ENCODE peak calls at places on chromosomes 1 and 21, in eight cellular contexts. One of them, this sample, is unnamed.

GRCh38 chr1:101317590-101317989 is 80.8 kb downstream of the S1PR1 start:
- DNase-seq in kidney: no peak
- DNase-seq in lung: no peak
- DNase-seq in heart right ventricle: no peak
- DNase-seq in MM.1S: no peak
- DNase-seq in suprapubic skin: no peak
- DNase-seq in uterus: no peak
- DNase-seq in OCI-LY7: no peak
- DNase-seq in this sample: no peak

GRCh38 chr1:3454811-3455618 is 550 bp downstream of the ARHGEF16 start:
- DNase-seq in heart right ventricle: peak
- DNase-seq in suprapubic skin: no peak
- DNase-seq in kidney: peak
- DNase-seq in MM.1S: no peak
- DNase-seq in uterus: no peak
- DNase-seq in lung: no peak
- DNase-seq in OCI-LY7: no peak
- DNase-seq in this sample: no peak

GRCh38 chr1:161020573-161021167 is at the start of gene F11R:
- DNase-seq in lung: peak
- DNase-seq in kidney: peak
- DNase-seq in MM.1S: peak
- DNase-seq in heart right ventricle: peak
- DNase-seq in suprapubic skin: no peak
- DNase-seq in OCI-LY7: no peak
- DNase-seq in uterus: peak
- DNase-seq in this sample: no peak

GRCh38 chr1:86235859-86236258 is 79.3 kb upstream of the COL24A1 start:
- DNase-seq in OCI-LY7: no peak
- DNase-seq in kidney: no peak
- DNase-seq in uterus: no peak
- DNase-seq in heart right ventricle: no peak
- DNase-seq in suprapubic skin: no peak
- DNase-seq in lung: no peak
- DNase-seq in MM.1S: no peak
- DNase-seq in this sample: no peak

GRCh38 chr1:210633636-210634035 is 304.9 kb downstream of the HHAT start:
- DNase-seq in uterus: no peak
- DNase-seq in suprapubic skin: no peak
- DNase-seq in lung: no peak
- DNase-seq in heart right ventricle: peak
- DNase-seq in OCI-LY7: no peak
- DNase-seq in kidney: no peak
- DNase-seq in MM.1S: no peak
- DNase-seq in this sample: no peak

GRCh38 chr1:29830383-29830782 is 594.1 kb downstream of the PTPRU start:
- DNase-seq in MM.1S: no peak
- DNase-seq in heart right ventricle: no peak
- DNase-seq in uterus: no peak
- DNase-seq in lung: no peak
- DNase-seq in OCI-LY7: no peak
- DNase-seq in kidney: no peak
- DNase-seq in suprapubic skin: no peak
- DNase-seq in this sample: peak

GRCh38 chr1:194466706-194467105 is 1280.3 kb upstream of the B3GALT2 start:
- DNase-seq in kidney: no peak
- DNase-seq in suprapubic skin: no peak
- DNase-seq in uterus: no peak
- DNase-seq in OCI-LY7: no peak
- DNase-seq in heart right ventricle: no peak
- DNase-seq in MM.1S: no peak
- DNase-seq in lung: no peak
- DNase-seq in this sample: no peak

GRCh38 chr1:196535727-196536126 is 72.5 kb downstream of the KCNT2 start:
- DNase-seq in lung: no peak
- DNase-seq in uterus: no peak
- DNase-seq in MM.1S: peak
- DNase-seq in suprapubic skin: no peak
- DNase-seq in kidney: no peak
- DNase-seq in heart right ventricle: no peak
- DNase-seq in OCI-LY7: peak
- DNase-seq in this sample: no peak

GRCh38 chr21:26112979-26113378 is 57.6 kb downstream of the APP start:
- DNase-seq in lung: no peak
- DNase-seq in MM.1S: no peak
- DNase-seq in OCI-LY7: no peak
- DNase-seq in heart right ventricle: no peak
- DNase-seq in suprapubic skin: no peak
- DNase-seq in uterus: no peak
- DNase-seq in kidney: no peak
- DNase-seq in this sample: no peak

GRCh38 chr1:1164701-1165451 is 8.8 kb upstream of the TTLL10 start:
- DNase-seq in heart right ventricle: no peak
- DNase-seq in lung: no peak
- DNase-seq in uterus: no peak
- DNase-seq in OCI-LY7: no peak
- DNase-seq in kidney: peak
- DNase-seq in suprapubic skin: no peak
- DNase-seq in MM.1S: no peak
- DNase-seq in this sample: no peak

GRCh38 chr1:1996207-1996651 is 7.4 kb downstream of the CFAP74 start:
- DNase-seq in lung: no peak
- DNase-seq in MM.1S: no peak
- DNase-seq in uterus: no peak
- DNase-seq in kidney: no peak
- DNase-seq in OCI-LY7: peak
- DNase-seq in suprapubic skin: no peak
- DNase-seq in heart right ventricle: no peak
- DNase-seq in this sample: no peak

GRCh38 chr1:33814166-33814565 is 49.7 kb upstream of the HMGB4 start:
- DNase-seq in heart right ventricle: no peak
- DNase-seq in MM.1S: no peak
- DNase-seq in OCI-LY7: no peak
- DNase-seq in uterus: no peak
- DNase-seq in kidney: no peak
- DNase-seq in suprapubic skin: no peak
- DNase-seq in lung: no peak
- DNase-seq in this sample: no peak

GRCh38 chr1:22524481-22524880 is 38.8 kb upstream of the EPHA8 start:
- DNase-seq in uterus: no peak
- DNase-seq in OCI-LY7: no peak
- DNase-seq in lung: no peak
- DNase-seq in suprapubic skin: peak
- DNase-seq in heart right ventricle: no peak
- DNase-seq in MM.1S: no peak
- DNase-seq in kidney: no peak
- DNase-seq in this sample: no peak

GRCh38 chr21:35779690-35780570 is 280.4 kb downstream of the SETD4 start:
- DNase-seq in uterus: no peak
- DNase-seq in lung: no peak
- DNase-seq in heart right ventricle: no peak
- DNase-seq in OCI-LY7: no peak
- DNase-seq in suprapubic skin: no peak
- DNase-seq in MM.1S: no peak
- DNase-seq in kidney: no peak
- DNase-seq in this sample: no peak

GRCh38 chr1:11929849-11930248 is 3.6 kb upstream of the KIAA2013 start:
- DNase-seq in OCI-LY7: peak
- DNase-seq in suprapubic skin: no peak
- DNase-seq in kidney: peak
- DNase-seq in lung: peak
- DNase-seq in heart right ventricle: peak
- DNase-seq in MM.1S: peak
- DNase-seq in uterus: peak
- DNase-seq in this sample: no peak

GRCh38 chr1:232252719-232253118 is 377.2 kb downstream of the SIPA1L2 start:
- DNase-seq in kidney: no peak
- DNase-seq in lung: no peak
- DNase-seq in heart right ventricle: no peak
- DNase-seq in suprapubic skin: no peak
- DNase-seq in MM.1S: no peak
- DNase-seq in uterus: no peak
- DNase-seq in OCI-LY7: no peak
- DNase-seq in this sample: no peak

DNA sequence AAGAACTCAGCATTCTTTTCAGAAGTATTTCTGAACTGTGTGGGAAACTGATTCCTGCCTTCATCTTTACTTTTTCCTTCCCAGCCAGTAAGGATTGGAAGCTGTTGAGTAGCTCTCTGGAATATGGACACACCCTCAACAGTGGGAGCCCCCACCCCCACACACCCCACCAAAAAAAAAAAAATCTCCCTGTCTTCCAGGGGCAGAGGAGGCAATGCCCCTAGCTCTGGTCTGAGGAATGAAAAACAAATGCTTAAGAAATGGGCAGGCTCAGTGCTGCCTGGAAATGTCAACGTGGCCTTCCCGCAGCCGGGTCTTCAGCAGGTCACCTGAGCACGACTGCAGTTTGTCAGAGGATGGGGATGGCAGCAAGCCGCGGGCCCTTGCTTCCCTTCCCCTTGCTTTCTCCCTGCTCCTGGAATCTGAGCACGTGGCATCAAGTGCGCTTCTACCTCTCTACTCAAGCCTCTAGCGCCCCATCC is 502 bp downstream of the RGS16 start:
- DNase-seq in heart right ventricle: no peak
- DNase-seq in suprapubic skin: no peak
- DNase-seq in MM.1S: peak
- DNase-seq in lung: no peak
- DNase-seq in uterus: no peak
- DNase-seq in OCI-LY7: peak
- DNase-seq in kidney: no peak
- DNase-seq in this sample: no peak
- H3K4me3 ChIP-seq in heart right ventricle: peak
- H3K4me3 ChIP-seq in suprapubic skin: peak
- H3K4me3 ChIP-seq in MM.1S: peak
- H3K4me3 ChIP-seq in lung: peak
- H3K4me3 ChIP-seq in uterus: peak
- H3K4me3 ChIP-seq in OCI-LY7: peak
- H3K4me3 ChIP-seq in kidney: peak
- H3K4me3 ChIP-seq in this sample: peak

GRCh38 chr1:177849130-177849529 is 120.7 kb downstream of the SEC16B start:
- DNase-seq in lung: no peak
- DNase-seq in OCI-LY7: no peak
- DNase-seq in heart right ventricle: no peak
- DNase-seq in kidney: no peak
- DNase-seq in uterus: peak
- DNase-seq in suprapubic skin: no peak
- DNase-seq in MM.1S: no peak
- DNase-seq in this sample: no peak

GRCh38 chr1:177849588-177849987 is 120.3 kb downstream of the SEC16B start:
- DNase-seq in lung: no peak
- DNase-seq in kidney: no peak
- DNase-seq in MM.1S: no peak
- DNase-seq in uterus: no peak
- DNase-seq in OCI-LY7: no peak
- DNase-seq in suprapubic skin: no peak
- DNase-seq in heart right ventricle: no peak
- DNase-seq in this sample: no peak

GRCh38 chr1:177848577-177848976 is 121.3 kb downstream of the SEC16B start:
- DNase-seq in heart right ventricle: no peak
- DNase-seq in uterus: no peak
- DNase-seq in MM.1S: no peak
- DNase-seq in kidney: no peak
- DNase-seq in OCI-LY7: no peak
- DNase-seq in suprapubic skin: no peak
- DNase-seq in lung: no peak
- DNase-seq in this sample: no peak

DNA sequence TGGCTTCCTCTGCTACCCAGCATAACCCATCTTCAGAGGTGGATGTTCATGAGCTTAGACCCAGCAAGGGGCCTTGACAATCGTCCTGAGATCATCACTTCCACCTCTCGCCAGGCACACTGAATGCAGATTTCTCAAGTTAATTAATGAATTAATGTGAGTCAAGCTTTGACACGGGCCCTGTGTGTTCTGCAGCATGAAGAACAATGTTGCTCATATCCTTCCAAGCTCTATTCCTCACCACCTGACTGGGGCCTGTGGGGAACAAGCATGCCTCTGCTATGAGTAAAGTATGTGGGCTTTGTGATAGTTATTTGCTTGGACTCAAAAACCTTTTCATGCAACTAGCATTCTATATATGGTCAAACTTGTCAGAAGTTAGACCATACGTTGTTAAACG is 122.0 kb downstream of the SEC16B start:
- DNase-seq in kidney: no peak
- DNase-seq in uterus: no peak
- DNase-seq in suprapubic skin: no peak
- DNase-seq in OCI-LY7: no peak
- DNase-seq in heart right ventricle: no peak
- DNase-seq in lung: no peak
- DNase-seq in MM.1S: no peak
- DNase-seq in this sample: no peak
- H3K27ac ChIP-seq in kidney: no peak
- H3K27ac ChIP-seq in uterus: no peak
- H3K27ac ChIP-seq in suprapubic skin: no peak
- H3K27ac ChIP-seq in OCI-LY7: no peak
- H3K27ac ChIP-seq in heart right ventricle: no peak
- H3K27ac ChIP-seq in lung: no peak
- H3K27ac ChIP-seq in MM.1S: no peak
- H3K27ac ChIP-seq in this sample: no peak

GRCh38 chr1:197798492-197798891 is 23.2 kb upstream of the DENND1B start:
- DNase-seq in uterus: no peak
- DNase-seq in suprapubic skin: no peak
- DNase-seq in heart right ventricle: no peak
- DNase-seq in lung: no peak
- DNase-seq in OCI-LY7: no peak
- DNase-seq in kidney: no peak
- DNase-seq in MM.1S: no peak
- DNase-seq in this sample: no peak

GRCh38 chr1:197799271-197799670 is 24.0 kb upstream of the DENND1B start:
- DNase-seq in uterus: no peak
- DNase-seq in kidney: no peak
- DNase-seq in suprapubic skin: no peak
- DNase-seq in OCI-LY7: no peak
- DNase-seq in lung: no peak
- DNase-seq in MM.1S: no peak
- DNase-seq in heart right ventricle: no peak
- DNase-seq in this sample: no peak

GRCh38 chr1:197800379-197801110 is 25.3 kb upstream of the DENND1B start:
- DNase-seq in lung: no peak
- DNase-seq in suprapubic skin: no peak
- DNase-seq in uterus: no peak
- DNase-seq in OCI-LY7: no peak
- DNase-seq in heart right ventricle: no peak
- DNase-seq in kidney: no peak
- DNase-seq in MM.1S: no peak
- DNase-seq in this sample: no peak

GRCh38 chr1:197801111-197801482 is 25.8 kb upstream of the DENND1B start:
- DNase-seq in uterus: no peak
- DNase-seq in MM.1S: no peak
- DNase-seq in heart right ventricle: no peak
- DNase-seq in lung: no peak
- DNase-seq in suprapubic skin: no peak
- DNase-seq in OCI-LY7: no peak
- DNase-seq in kidney: no peak
- DNase-seq in this sample: no peak

GRCh38 chr1:197801684-197802083 is 26.4 kb upstream of the DENND1B start:
- DNase-seq in uterus: no peak
- DNase-seq in kidney: no peak
- DNase-seq in suprapubic skin: no peak
- DNase-seq in lung: no peak
- DNase-seq in OCI-LY7: no peak
- DNase-seq in MM.1S: no peak
- DNase-seq in heart right ventricle: no peak
- DNase-seq in this sample: no peak
- TF ChIP-seq CTCF in uterus: no peak
- TF ChIP-seq CTCF in kidney: no peak
- TF ChIP-seq CTCF in suprapubic skin: no peak
- TF ChIP-seq CTCF in lung: no peak
- TF ChIP-seq CTCF in OCI-LY7: no peak
- TF ChIP-seq CTCF in MM.1S: no peak
- TF ChIP-seq CTCF in heart right ventricle: no peak
- TF ChIP-seq CTCF in this sample: no peak

GRCh38 chr1:31745071-31745897 is 18.9 kb downstream of the ADGRB2 start:
- DNase-seq in heart right ventricle: peak
- DNase-seq in kidney: peak
- DNase-seq in MM.1S: peak
- DNase-seq in uterus: peak
- DNase-seq in lung: peak
- DNase-seq in suprapubic skin: no peak
- DNase-seq in OCI-LY7: peak
- DNase-seq in this sample: no peak
- H3K4me3 ChIP-seq in heart right ventricle: no peak
- H3K4me3 ChIP-seq in kidney: no peak
- H3K4me3 ChIP-seq in MM.1S: peak
- H3K4me3 ChIP-seq in uterus: no peak
- H3K4me3 ChIP-seq in lung: no peak
- H3K4me3 ChIP-seq in suprapubic skin: no peak
- H3K4me3 ChIP-seq in OCI-LY7: peak
- H3K4me3 ChIP-seq in this sample: no peak